ENCODE peak calls at places on chromosomes 1 and 21, in four cellular contexts. One of them, this sample, is unnamed.

GRCh38 chr1:33312413-33312749 is 8.5 kb downstream of the A3GALT2 start:
- DNase-seq in right atrium auricular region: no peak
- DNase-seq in caudate nucleus: no peak
- DNase-seq in activated T-helper 1 cell treated with Interleukin-2 at 50 U/mL for 16 hours: no peak
- DNase-seq in this sample: no peak

GRCh38 chr1:121516279-121516967 is 331.6 kb downstream of the SRGAP2C start:
- DNase-seq in right atrium auricular region: no peak
- DNase-seq in caudate nucleus: no peak
- DNase-seq in activated T-helper 1 cell treated with Interleukin-2 at 50 U/mL for 16 hours: no peak
- DNase-seq in this sample: no peak

GRCh38 chr1:54439550-54440223 is 33.5 kb upstream of the SSBP3 start:
- DNase-seq in right atrium auricular region: no peak
- DNase-seq in caudate nucleus: no peak
- DNase-seq in activated T-helper 1 cell treated with Interleukin-2 at 50 U/mL for 16 hours: no peak
- DNase-seq in this sample: no peak

GRCh38 chr21:15291621-15292266 is 226.9 kb upstream of the NRIP1 start:
- DNase-seq in right atrium auricular region: no peak
- DNase-seq in caudate nucleus: no peak
- DNase-seq in activated T-helper 1 cell treated with Interleukin-2 at 50 U/mL for 16 hours: no peak
- DNase-seq in this sample: no peak

GRCh38 chr1:89603651-89604413 is 29.1 kb upstream of the LRRC8C start:
- DNase-seq in right atrium auricular region: no peak
- DNase-seq in caudate nucleus: no peak
- DNase-seq in activated T-helper 1 cell treated with Interleukin-2 at 50 U/mL for 16 hours: no peak
- DNase-seq in this sample: no peak

GRCh38 chr1:150764617-150765090 is 924 bp downstream of the CTSS start:
- DNase-seq in right atrium auricular region: no peak
- DNase-seq in caudate nucleus: no peak
- DNase-seq in activated T-helper 1 cell treated with Interleukin-2 at 50 U/mL for 16 hours: no peak
- DNase-seq in this sample: no peak

GRCh38 chr1:243375596-243375995 is 119.8 kb downstream of the SDCCAG8 start:
- DNase-seq in right atrium auricular region: no peak
- DNase-seq in caudate nucleus: no peak
- DNase-seq in activated T-helper 1 cell treated with Interleukin-2 at 50 U/mL for 16 hours: no peak
- DNase-seq in this sample: no peak

GRCh38 chr1:204370176-204370575 is 10.4 kb upstream of the PLEKHA6 start:
- DNase-seq in right atrium auricular region: no peak
- DNase-seq in caudate nucleus: no peak
- DNase-seq in activated T-helper 1 cell treated with Interleukin-2 at 50 U/mL for 16 hours: no peak
- DNase-seq in this sample: peak

GRCh38 chr1:169909499-169909898 is 15.8 kb upstream of the SCYL3 start:
- DNase-seq in right atrium auricular region: no peak
- DNase-seq in caudate nucleus: no peak
- DNase-seq in activated T-helper 1 cell treated with Interleukin-2 at 50 U/mL for 16 hours: no peak
- DNase-seq in this sample: no peak

GRCh38 chr1:41698916-41699860 is 214.7 kb upstream of the EDN2 start:
- DNase-seq in right atrium auricular region: no peak
- DNase-seq in caudate nucleus: no peak
- DNase-seq in activated T-helper 1 cell treated with Interleukin-2 at 50 U/mL for 16 hours: no peak
- DNase-seq in this sample: no peak

GRCh38 chr1:112625696-112626095 is 6.1 kb downstream of the CAPZA1 start:
- DNase-seq in right atrium auricular region: no peak
- DNase-seq in caudate nucleus: no peak
- DNase-seq in activated T-helper 1 cell treated with Interleukin-2 at 50 U/mL for 16 hours: no peak
- DNase-seq in this sample: no peak

GRCh38 chr1:84435159-84435558 is 36.9 kb downstream of the DNASE2B start:
- DNase-seq in right atrium auricular region: no peak
- DNase-seq in caudate nucleus: no peak
- DNase-seq in activated T-helper 1 cell treated with Interleukin-2 at 50 U/mL for 16 hours: no peak
- DNase-seq in this sample: no peak

GRCh38 chr1:3036646-3037280 is 15.5 kb downstream of the ACTRT2 start:
- DNase-seq in right atrium auricular region: no peak
- DNase-seq in caudate nucleus: no peak
- DNase-seq in activated T-helper 1 cell treated with Interleukin-2 at 50 U/mL for 16 hours: no peak
- DNase-seq in this sample: no peak

GRCh38 chr1:101996830-101997485 is at the start of gene OLFM3:
- DNase-seq in right atrium auricular region: no peak
- DNase-seq in caudate nucleus: no peak
- DNase-seq in activated T-helper 1 cell treated with Interleukin-2 at 50 U/mL for 16 hours: no peak
- DNase-seq in this sample: peak

GRCh38 chr1:14842361-14842760 is 243.9 kb downstream of the KAZN start:
- DNase-seq in right atrium auricular region: no peak
- DNase-seq in caudate nucleus: no peak
- DNase-seq in activated T-helper 1 cell treated with Interleukin-2 at 50 U/mL for 16 hours: no peak
- DNase-seq in this sample: no peak

This sample was measured in hypothalamus.